ENCODE peak calls at places on chromosomes 6 and 20, in five cellular contexts. Z, O, N, B and P are unnamed samples.

GRCh38 chr6:52493669-52494068 is 73.5 kb downstream of the EFHC1 start:
- DNase-seq in N (no peak), Z (no peak), O (no peak), B (no peak), P (no peak)

GRCh38 chr6:21586760-21587181 is 6.8 kb upstream of the SOX4 start:
- DNase-seq in Z (peak), N (no peak), O (peak), B (no peak), P (no peak)

GRCh38 chr20:38704136-38704535 is 20.1 kb upstream of the SLC32A1 start:
- DNase-seq in O (no peak), Z (no peak), N (no peak), B (no peak), P (no peak)

GRCh38 chr6:163405412-163406309 is 8.9 kb upstream of the QKI start:
- DNase-seq in B (no peak), Z (no peak), O (peak), N (peak), P (peak)

GRCh38 chr6:169990095-169991030 is 238.9 kb downstream of the ERMARD start:
- DNase-seq in N (no peak), O (no peak), Z (peak), B (no peak), P (peak)

GRCh38 chr6:46772754-46773153 is 20.4 kb upstream of the MEP1A start:
- DNase-seq in O (no peak), N (no peak), B (no peak), Z (no peak), P (peak)

GRCh38 chr6:25026723-25027122 is 91.0 kb upstream of the RIPOR2 start:
- DNase-seq in Z (no peak), O (no peak), B (no peak), N (no peak), P (no peak)

GRCh38 chr6:107982511-107982910 is 24.5 kb upstream of the SEC63 start:
- DNase-seq in N (no peak), B (no peak), O (no peak), Z (no peak), P (no peak)

GRCh38 chr6:150840185-150840584 is 25.3 kb upstream of the MTHFD1L start:
- DNase-seq in N (no peak), Z (no peak), O (no peak), B (no peak), P (no peak)

GRCh38 chr6:170108456-170108855 is 182.4 kb downstream of the DLL1 start:
- DNase-seq in O (no peak), Z (peak), B (no peak), N (no peak), P (no peak)

GRCh38 chr20:57187068-57187634 is 79.3 kb downstream of the BMP7 start:
- DNase-seq in N (no peak), B (no peak), Z (no peak), O (no peak), P (no peak)

GRCh38 chr20:46108435-46108841 is 9.7 kb upstream of the CD40 start:
- DNase-seq in N (no peak), B (no peak), O (no peak), Z (no peak), P (peak)
- TF ChIP-seq CTCF in N (no peak), B (no peak), O (peak), Z (no peak), P (peak)

GRCh38 chr6:158487495-158487894 is 72.4 kb upstream of the TMEM181 start:
- DNase-seq in O (no peak), N (peak), Z (no peak), B (no peak), P (no peak)
- TF ChIP-seq CTCF in O (no peak), N (no peak), Z (no peak), B (no peak), P (no peak)

GRCh38 chr20:20566523-20566922 is 145.9 kb downstream of the RALGAPA2 start:
- DNase-seq in B (no peak), Z (no peak), N (no peak), O (no peak), P (no peak)

GRCh38 chr20:20567712-20568111 is 144.7 kb downstream of the RALGAPA2 start:
- DNase-seq in O (no peak), B (no peak), N (no peak), Z (no peak), P (no peak)

GRCh38 chr20:20564279-20564678 is 148.2 kb downstream of the RALGAPA2 start:
- DNase-seq in Z (no peak), O (no peak), N (no peak), B (no peak), P (no peak)

GRCh38 chr20:20571068-20571780 is 141.2 kb downstream of the RALGAPA2 start:
- DNase-seq in N (no peak), B (no peak), Z (no peak), O (no peak), P (no peak)

DNA sequence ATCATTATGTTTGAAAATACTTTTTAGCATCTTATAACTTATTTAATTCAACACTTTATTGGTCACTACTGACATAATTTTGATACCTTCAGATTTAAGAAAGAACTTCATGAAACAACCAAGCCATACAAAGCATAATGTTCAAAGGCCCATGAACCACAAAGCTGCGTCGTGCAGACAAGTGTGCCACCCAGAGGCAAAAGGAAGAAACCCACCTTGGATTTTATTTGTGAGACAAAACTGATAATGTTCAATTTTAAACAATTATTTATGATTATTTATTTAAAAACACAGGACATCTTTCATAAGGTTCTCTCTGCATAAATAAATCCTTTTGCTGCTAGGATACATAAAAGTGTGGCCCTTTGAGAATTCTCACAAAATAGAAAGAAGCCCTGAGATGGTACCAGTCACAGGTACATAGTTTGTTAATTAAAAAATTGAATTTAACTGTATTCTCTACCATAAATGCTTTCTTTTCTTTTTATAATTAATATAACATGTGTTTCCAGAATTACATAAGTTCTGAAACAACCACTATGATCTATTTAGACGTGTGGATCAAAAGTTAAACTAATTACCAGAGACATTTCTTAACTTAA is 143.7 kb downstream of the RALGAPA2 start:
- DNase-seq in Z (no peak), N (peak), B (peak), O (peak), P (peak)
- TF ChIP-seq CTCF in Z (peak), N (peak), B (peak), O (peak), P (peak)

GRCh38 chr6:155344341-155345006 is 30.2 kb upstream of the TFB1M start:
- DNase-seq in O (no peak), B (no peak), Z (no peak), N (no peak), P (no peak)

GRCh38 chr6:155335265-155335664 is 21.0 kb upstream of the TFB1M start:
- DNase-seq in B (no peak), N (no peak), Z (no peak), O (no peak), P (no peak)

GRCh38 chr6:155341130-155341828 is 27.0 kb upstream of the TFB1M start:
- DNase-seq in O (no peak), N (peak), B (no peak), Z (no peak), P (no peak)

DNA sequence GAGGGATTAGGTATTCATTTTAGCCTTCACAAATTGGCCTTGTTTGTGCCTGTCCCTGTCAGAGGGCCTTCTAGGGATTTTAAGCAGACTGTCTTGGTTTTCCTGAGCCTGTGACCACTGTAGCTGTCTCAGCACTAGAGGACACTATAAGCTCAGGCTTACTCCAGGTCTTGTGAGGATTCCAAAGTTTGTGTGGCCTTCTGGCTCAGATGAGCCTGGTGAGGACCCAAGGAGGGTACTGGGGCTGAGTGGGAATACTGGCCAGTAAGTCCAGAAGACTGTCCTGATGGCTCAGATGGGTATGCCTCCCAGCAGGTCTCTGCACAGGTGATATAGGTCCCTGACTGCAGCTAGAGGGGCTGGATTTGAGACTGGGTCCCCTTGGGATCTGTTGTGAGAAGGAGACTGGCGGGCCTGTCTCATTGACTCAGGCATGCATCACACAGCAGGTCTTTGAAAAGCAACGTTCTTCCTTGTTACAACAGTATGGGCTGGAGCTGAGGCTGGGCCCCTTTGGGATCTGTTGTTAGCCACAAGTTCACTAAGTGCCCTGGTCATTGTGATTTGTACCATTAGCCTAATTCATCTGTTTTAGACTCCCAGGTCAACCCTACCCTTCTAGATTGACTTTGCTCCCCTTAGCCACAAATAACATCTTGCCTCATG is 26.3 kb upstream of the TFB1M start:
- DNase-seq in Z (no peak), N (peak), O (peak), B (no peak), P (no peak)
- TF ChIP-seq CTCF in Z (no peak), N (peak), O (peak), B (no peak), P (peak)

GRCh38 chr6:37174196-37174514 is 4.2 kb downstream of the PIM1 start:
- DNase-seq in B (no peak), Z (no peak), O (no peak), N (no peak), P (no peak)

GRCh38 chr6:37174515-37175331 is 4.8 kb downstream of the PIM1 start:
- DNase-seq in N (no peak), O (no peak), Z (no peak), B (no peak), P (no peak)

GRCh38 chr6:37171970-37172812 is 2.2 kb downstream of the PIM1 start:
- DNase-seq in N (peak), O (peak), B (peak), Z (peak), P (peak)

GRCh38 chr6:37173573-37174195 is 3.7 kb downstream of the PIM1 start:
- DNase-seq in O (peak), N (peak), Z (no peak), B (no peak), P (no peak)

DNA sequence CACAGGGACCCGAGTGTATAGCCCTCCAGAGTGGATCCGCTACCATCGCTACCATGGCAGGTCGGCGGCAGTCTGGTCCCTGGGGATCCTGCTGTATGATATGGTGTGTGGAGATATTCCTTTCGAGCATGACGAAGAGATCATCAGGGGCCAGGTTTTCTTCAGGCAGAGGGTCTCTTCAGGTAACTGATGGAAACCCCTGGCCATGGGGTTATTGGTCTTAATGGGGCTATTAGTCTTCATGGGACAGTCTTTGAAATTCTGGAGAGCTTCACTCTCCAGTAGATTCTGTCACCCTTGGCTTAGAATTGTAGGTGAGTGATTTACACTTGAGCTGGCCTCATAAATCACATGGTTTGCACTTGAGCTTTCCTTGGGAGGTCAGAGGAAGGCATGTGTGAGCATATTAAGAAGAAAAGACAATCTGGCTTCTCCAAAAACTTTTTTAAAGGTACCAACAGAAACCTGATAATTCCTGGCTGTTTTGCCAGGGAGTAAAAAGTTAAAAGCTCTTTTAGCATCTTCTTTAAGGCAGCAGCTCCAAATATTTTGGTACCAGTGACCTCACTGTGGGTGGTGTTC is 3.1 kb downstream of the PIM1 start:
- DNase-seq in O (no peak), B (no peak), Z (no peak), N (no peak), P (no peak)
- TF ChIP-seq CTCF in O (no peak), B (no peak), Z (no peak), N (no peak), P (no peak)